ENCODE peak calls at places on chromosome 5, in ten cellular contexts. V is WERI-Rb-1; F is AG04450; G is A549; E is SJSA1; J is kidney; L is substantia nigra; Z is cardiac muscle cell; B is CD4-positive, alpha-beta T cell; I is pancreas. O is an unnamed sample.

GRCh38 chr5:171647043-171647899 is 138.3 kb upstream of the SMIM23 start:
- DNase-seq in V (peak), F (peak), G (peak), E (peak), J (no peak), L (no peak), Z (peak), B (no peak), I (no peak), O (no peak)

GRCh38 chr5:121221483-121221882 is 630.2 kb upstream of the FTMT start:
- DNase-seq in V (no peak), F (no peak), G (no peak), E (no peak), J (peak), L (no peak), Z (no peak), B (no peak), I (no peak), O (no peak)

GRCh38 chr5:151205411-151205810 is 18.5 kb downstream of the CCDC69 start:
- DNase-seq in V (no peak), F (no peak), G (no peak), E (no peak), J (no peak), L (no peak), Z (no peak), B (no peak), I (no peak), O (no peak)

GRCh38 chr5:39478851-39479250 is 54.1 kb upstream of the DAB2 start:
- DNase-seq in V (no peak), F (no peak), G (no peak), E (no peak), J (no peak), L (no peak), Z (peak), B (no peak), I (no peak), O (no peak)

GRCh38 chr5:109866051-109866450 is 176.3 kb downstream of the MAN2A1 start:
- DNase-seq in V (no peak), F (peak), G (no peak), E (peak), J (no peak), L (no peak), Z (peak), B (no peak), I (no peak), O (no peak)

GRCh38 chr5:1118231-1118698 is 6.4 kb upstream of the SLC12A7 start:
- DNase-seq in V (no peak), F (no peak), G (no peak), E (no peak), J (no peak), L (no peak), Z (peak), B (no peak), I (no peak), O (peak)

GRCh38 chr5:85320495-85320894 is 935.8 kb upstream of the EDIL3 start:
- DNase-seq in V (no peak), F (no peak), G (no peak), E (no peak), J (peak), L (no peak), Z (no peak), B (no peak), I (no peak), O (no peak)

GRCh38 chr5:38830521-38831051 is 15.2 kb upstream of the OSMR start:
- DNase-seq in V (no peak), F (no peak), G (no peak), E (no peak), J (no peak), L (no peak), Z (no peak), B (no peak), I (no peak), O (no peak)

GRCh38 chr5:127439544-127440096 is 77.8 kb upstream of the PRRC1 start:
- DNase-seq in V (no peak), F (no peak), G (no peak), E (no peak), J (no peak), L (no peak), Z (no peak), B (no peak), I (no peak), O (no peak)

GRCh38 chr5:55920784-55921183 is 69.6 kb downstream of the IL31RA start:
- DNase-seq in V (no peak), F (no peak), G (no peak), E (no peak), J (no peak), L (no peak), Z (no peak), B (no peak), I (no peak), O (no peak)

GRCh38 chr5:109335114-109335513 is 74.7 kb downstream of the PJA2 start:
- DNase-seq in V (no peak), F (no peak), G (no peak), E (no peak), J (no peak), L (no peak), Z (no peak), B (no peak), I (no peak), O (no peak)

GRCh38 chr5:1550287-1551076 is 26.7 kb upstream of the LPCAT1 start:
- DNase-seq in V (peak), F (no peak), G (no peak), E (no peak), J (peak), L (no peak), Z (no peak), B (no peak), I (no peak), O (no peak)

GRCh38 chr5:6962256-6962655 is 249.0 kb downstream of the TENT4A start:
- DNase-seq in V (peak), F (no peak), G (no peak), E (no peak), J (no peak), L (no peak), Z (no peak), B (no peak), I (no peak), O (no peak)

GRCh38 chr5:121325930-121326329 is 525.8 kb upstream of the FTMT start:
- DNase-seq in V (no peak), F (no peak), G (no peak), E (no peak), J (no peak), L (no peak), Z (no peak), B (no peak), I (no peak), O (no peak)

GRCh38 chr5:54658014-54658413 is 140.5 kb downstream of the SNX18 start:
- DNase-seq in V (no peak), F (peak), G (no peak), E (peak), J (no peak), L (no peak), Z (peak), B (no peak), I (no peak), O (no peak)

GRCh38 chr5:66436721-66437120 is 159.5 kb upstream of the MAST4 start:
- DNase-seq in V (peak), F (no peak), G (no peak), E (no peak), J (no peak), L (no peak), Z (no peak), B (no peak), I (no peak), O (no peak)

GRCh38 chr5:23473915-23474679 is 33.3 kb upstream of the PRDM9 start:
- DNase-seq in V (no peak), F (no peak), G (no peak), E (no peak), J (no peak), L (no peak), Z (no peak), B (no peak), I (no peak), O (no peak)

DNA sequence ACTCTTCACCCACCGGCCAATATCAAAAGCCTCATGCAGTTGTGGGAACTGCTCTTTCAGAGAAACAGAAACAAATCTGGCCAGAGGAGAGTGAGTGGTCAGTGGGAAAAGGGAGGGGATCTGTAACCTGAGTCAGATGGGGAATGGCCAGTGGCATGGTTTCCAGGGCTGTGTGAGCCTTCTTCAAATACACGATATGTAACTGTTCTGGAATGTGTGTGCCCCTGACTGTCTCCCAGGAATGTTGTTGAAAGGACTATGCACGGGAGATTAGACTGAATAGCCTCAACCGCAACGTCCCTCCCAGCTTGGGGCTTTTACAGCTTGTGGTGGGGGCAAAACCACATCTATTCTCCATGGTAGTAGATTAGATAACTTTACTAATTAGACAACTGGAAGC is 60.8 kb downstream of the SH3TC2 start:
- DNase-seq in V (no peak), F (peak), G (peak), E (peak), J (no peak), L (no peak), Z (peak), B (no peak), I (peak), O (no peak)
- H3K27ac ChIP-seq in V (no peak), F (peak), G (peak), E (peak), J (no peak), L (no peak), Z (peak), B (no peak), I (no peak), O (no peak)

GRCh38 chr5:150160448-150161069 is 4.9 kb upstream of the PDGFRB start:
- DNase-seq in V (no peak), F (no peak), G (no peak), E (peak), J (no peak), L (no peak), Z (peak), B (no peak), I (no peak), O (no peak)

GRCh38 chr5:150156033-150156381 is 362 bp upstream of the PDGFRB start:
- DNase-seq in V (no peak), F (no peak), G (no peak), E (no peak), J (no peak), L (no peak), Z (no peak), B (no peak), I (no peak), O (no peak)

GRCh38 chr5:150156540-150156939 is 895 bp upstream of the PDGFRB start:
- DNase-seq in V (no peak), F (no peak), G (no peak), E (no peak), J (no peak), L (no peak), Z (no peak), B (no peak), I (no peak), O (no peak)

GRCh38 chr5:150159741-150160179 is 4.1 kb upstream of the PDGFRB start:
- DNase-seq in V (no peak), F (no peak), G (no peak), E (peak), J (no peak), L (no peak), Z (peak), B (no peak), I (no peak), O (no peak)

GRCh38 chr5:150158170-150158949 is 2.7 kb upstream of the PDGFRB start:
- DNase-seq in V (no peak), F (no peak), G (no peak), E (peak), J (no peak), L (no peak), Z (peak), B (no peak), I (no peak), O (no peak)
- H3K27ac ChIP-seq in V (no peak), F (no peak), G (no peak), E (peak), J (peak), L (no peak), Z (no peak), B (no peak), I (no peak), O (peak)

DNA sequence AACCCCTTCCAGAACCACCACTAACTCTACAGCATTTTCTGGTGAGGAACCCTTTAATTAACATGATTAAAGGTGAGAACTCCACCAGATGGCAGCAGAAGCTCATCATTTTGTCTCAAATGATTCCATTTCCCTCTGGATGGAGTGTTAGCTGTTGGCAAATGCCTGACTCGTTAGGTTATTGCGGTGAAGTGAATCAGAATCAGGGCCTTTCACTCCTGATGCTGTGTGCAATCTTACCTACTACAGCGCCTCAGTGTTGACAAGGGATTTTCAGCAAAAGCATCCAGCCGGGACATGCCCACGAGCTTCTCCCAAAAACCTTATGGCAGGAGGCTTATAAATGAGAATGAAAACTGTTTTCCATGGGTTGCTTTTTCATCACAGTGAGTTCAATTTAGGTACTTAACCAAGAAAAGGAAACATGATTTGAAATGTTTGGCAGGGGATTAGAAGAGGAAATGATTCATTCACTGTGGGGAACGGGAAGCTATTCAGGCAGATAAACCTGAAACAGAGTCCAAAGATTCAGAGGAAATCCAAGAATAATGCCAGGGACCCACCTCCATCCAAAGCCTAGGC is 48.0 kb upstream of the CAST start:
- DNase-seq in V (peak), F (peak), G (peak), E (peak), J (no peak), L (peak), Z (peak), B (peak), I (peak), O (no peak)
- H3K27ac ChIP-seq in V (no peak), F (peak), G (peak), E (peak), J (no peak), L (no peak), Z (no peak), B (no peak), I (no peak), O (no peak)

GRCh38 chr5:175243441-175243840 is 200.5 kb downstream of the DRD1 start:
- DNase-seq in V (no peak), F (no peak), G (no peak), E (no peak), J (no peak), L (no peak), Z (no peak), B (no peak), I (no peak), O (no peak)
- H3K27ac ChIP-seq in V (no peak), F (no peak), G (no peak), E (no peak), J (no peak), L (no peak), Z (no peak), B (no peak), I (no peak), O (no peak)

GRCh38 chr5:72338810-72339209 is 18.6 kb downstream of the PTCD2 start:
- DNase-seq in V (no peak), F (no peak), G (no peak), E (no peak), J (no peak), L (no peak), Z (no peak), B (no peak), I (no peak), O (no peak)
- H3K27ac ChIP-seq in V (no peak), F (no peak), G (no peak), E (no peak), J (no peak), L (no peak), Z (no peak), B (no peak), I (no peak), O (no peak)

O was measured in caudate nucleus.